ENCODE peak calls at places on chromosomes 5 and 9, in six cellular contexts. A is IMR-90, X is H9, C is neuronal stem cell, H is mesenchymal stem cell, D is H1. M is an unnamed sample.

GRCh38 chr9:18474778-18475177 is 825 bp downstream of the ADAMTSL1 start:
- DNase-seq in A (peak), X (no peak), C (no peak), H (no peak), D (no peak), M (no peak)

GRCh38 chr5:102600964-102601363 is 102.2 kb upstream of the SLCO6A1 start:
- DNase-seq in A (peak), X (no peak), C (no peak), H (peak), D (no peak), M (no peak)

GRCh38 chr5:6394429-6395101 is 16.2 kb upstream of the MED10 start:
- DNase-seq in A (no peak), X (no peak), C (no peak), H (no peak), D (no peak), M (no peak)

GRCh38 chr9:98873535-98874432 is 66.3 kb downstream of the GALNT12 start:
- DNase-seq in A (no peak), X (no peak), C (no peak), H (no peak), D (no peak), M (peak)

GRCh38 chr5:138843789-138844461 is 31.2 kb downstream of the LRRTM2 start:
- DNase-seq in A (peak), X (no peak), C (no peak), H (no peak), D (no peak), M (no peak)

GRCh38 chr5:181152406-181152805 is 5.0 kb downstream of the OR2V2 start:
- DNase-seq in A (peak), X (no peak), C (no peak), H (peak), D (no peak), M (no peak)

GRCh38 chr9:120701248-120701647 is 13.0 kb downstream of the MEGF9 start:
- DNase-seq in A (no peak), X (no peak), C (no peak), H (no peak), D (no peak), M (no peak)

GRCh38 chr9:114968710-114969109 is 38.3 kb upstream of the TNFSF8 start:
- DNase-seq in A (peak), X (no peak), C (no peak), H (peak), D (no peak), M (no peak)

GRCh38 chr9:97304586-97304985 is 2.9 kb upstream of the CCDC180 start:
- DNase-seq in A (no peak), X (no peak), C (no peak), H (no peak), D (no peak), M (no peak)

GRCh38 chr5:71693828-71694427 is 25.1 kb upstream of the CARTPT start:
- DNase-seq in A (no peak), X (peak), C (no peak), H (peak), D (no peak), M (no peak)

GRCh38 chr9:21141427-21141882 is at the start of gene IFNW1:
- DNase-seq in A (no peak), X (no peak), C (no peak), H (no peak), D (no peak), M (no peak)

GRCh38 chr9:8733096-8733954 is 933.7 kb upstream of the DMAC1 start:
- DNase-seq in A (no peak), X (peak), C (peak), H (peak), D (no peak), M (no peak)

GRCh38 chr9:13295556-13295955 is 16.1 kb upstream of the MPDZ start:
- DNase-seq in A (no peak), X (no peak), C (no peak), H (peak), D (no peak), M (no peak)

GRCh38 chr5:31987985-31988710 is 186.0 kb downstream of the GOLPH3 start:
- DNase-seq in A (peak), X (no peak), C (no peak), H (peak), D (no peak), M (peak)

GRCh38 chr5:81633916-81634315 is 117.0 kb downstream of the SSBP2 start:
- DNase-seq in A (no peak), X (no peak), C (no peak), H (no peak), D (no peak), M (no peak)

GRCh38 chr9:121369595-121370265 is at the start of gene STOM:
- DNase-seq in A (peak), X (no peak), C (no peak), H (peak), D (no peak), M (no peak)

GRCh38 chr5:158819840-158820620 is 279.7 kb downstream of the EBF1 start:
- DNase-seq in A (peak), X (no peak), C (no peak), H (peak), D (no peak), M (no peak)

GRCh38 chr5:170533383-170533782 is 29.6 kb downstream of the KCNIP1 start:
- DNase-seq in A (no peak), X (no peak), C (no peak), H (no peak), D (no peak), M (no peak)

GRCh38 chr9:91777437-91777836 is 172.6 kb downstream of the ROR2 start:
- DNase-seq in A (peak), X (no peak), C (no peak), H (peak), D (no peak), M (no peak)

GRCh38 chr9:17962747-17963146 is 383.9 kb downstream of the SH3GL2 start:
- DNase-seq in A (no peak), X (no peak), C (no peak), H (no peak), D (no peak), M (no peak)

GRCh38 chr5:55324815-55325418 is 17.1 kb downstream of the MTREX start:
- DNase-seq in A (peak), X (no peak), C (no peak), H (peak), D (no peak), M (no peak)

GRCh38 chr9:37920471-37921167 is 16.7 kb upstream of the SLC25A51 start:
- DNase-seq in A (no peak), X (peak), C (peak), H (no peak), D (no peak), M (no peak)

GRCh38 chr9:108919517-108919916 is 14.4 kb downstream of the ELP1 start:
- DNase-seq in A (no peak), X (no peak), C (no peak), H (no peak), D (no peak), M (no peak)

GRCh38 chr5:66285343-66285942 is 141.3 kb downstream of the SREK1 start:
- DNase-seq in A (no peak), X (no peak), C (no peak), H (no peak), D (no peak), M (no peak)

GRCh38 chr9:1837453-1838084 is 177.6 kb upstream of the SMARCA2 start:
- DNase-seq in A (peak), X (peak), C (peak), H (no peak), D (peak), M (peak)

GRCh38 chr9:4299006-4299795 is 667 bp downstream of the GLIS3 start:
- DNase-seq in A (peak), X (peak), C (peak), H (peak), D (no peak), M (peak)

GRCh38 chr9:114611516-114612271 is 603 bp downstream of the TMEM268 start:
- DNase-seq in A (peak), X (peak), C (no peak), H (peak), D (no peak), M (peak)

GRCh38 chr5:65034029-65034781 is 265.5 kb downstream of the CWC27 start:
- DNase-seq in A (no peak), X (no peak), C (no peak), H (no peak), D (no peak), M (no peak)

GRCh38 chr9:37972346-37972745 is 68.4 kb upstream of the SLC25A51 start:
- DNase-seq in A (peak), X (no peak), C (no peak), H (no peak), D (no peak), M (peak)

GRCh38 chr9:119284587-119285337 is 84.5 kb downstream of the BRINP1 start:
- DNase-seq in A (no peak), X (no peak), C (no peak), H (no peak), D (no peak), M (no peak)

GRCh38 chr9:77927265-77927664 is 104.3 kb downstream of the GNAQ start:
- DNase-seq in A (peak), X (no peak), C (no peak), H (peak), D (no peak), M (no peak)

GRCh38 chr9:136656339-136656738 is 6.4 kb upstream of the EGFL7 start:
- DNase-seq in A (no peak), X (no peak), C (no peak), H (no peak), D (no peak), M (no peak)

GRCh38 chr5:57653636-57654290 is 171.2 kb upstream of the ACTBL2 start:
- DNase-seq in A (no peak), X (no peak), C (no peak), H (no peak), D (no peak), M (no peak)

GRCh38 chr5:54669845-54670635 is 152.5 kb downstream of the SNX18 start:
- DNase-seq in A (peak), X (no peak), C (no peak), H (no peak), D (no peak), M (no peak)

GRCh38 chr5:112776301-112776856 is 38.7 kb downstream of the APC start:
- DNase-seq in A (peak), X (no peak), C (no peak), H (peak), D (no peak), M (peak)

GRCh38 chr5:112784726-112785125 is 47.0 kb downstream of the APC start:
- DNase-seq in A (peak), X (no peak), C (no peak), H (peak), D (no peak), M (peak)

DNA sequence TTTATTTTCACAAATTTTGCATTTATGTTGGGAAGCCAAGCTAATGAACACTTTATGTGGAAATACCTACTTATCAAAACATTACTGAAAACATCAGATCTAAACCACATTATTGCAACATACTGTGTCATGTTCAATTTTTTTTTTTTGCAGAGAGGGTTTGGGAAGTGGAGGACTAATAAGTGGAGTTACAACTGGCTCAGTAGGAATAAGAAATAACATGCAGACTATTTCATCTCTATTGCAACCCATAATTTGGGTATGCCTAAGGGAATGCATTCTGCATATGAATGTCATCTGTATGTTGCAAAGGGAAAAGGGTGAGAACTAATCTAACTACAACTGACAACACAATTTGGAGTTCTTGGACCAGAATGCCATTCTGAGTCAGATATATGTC is 41.8 kb downstream of the APC start:
- DNase-seq in A (peak), X (no peak), C (no peak), H (peak), D (no peak), M (no peak)
- H4K91ac ChIP-seq in A (no peak), X (no peak), C (no peak), H (no peak), D (no peak), M (no peak)

GRCh38 chr5:111017731-111018130 is 53.8 kb upstream of the TSLP start:
- DNase-seq in A (peak), X (no peak), C (no peak), H (no peak), D (no peak), M (no peak)
- H4K91ac ChIP-seq in A (no peak), X (no peak), C (no peak), H (no peak), D (no peak), M (no peak)

GRCh38 chr5:137392261-137392660 is 106.9 kb downstream of the SPOCK1 start:
- DNase-seq in A (no peak), X (no peak), C (no peak), H (no peak), D (no peak), M (peak)
- H4K91ac ChIP-seq in A (no peak), X (no peak), C (no peak), H (no peak), D (no peak), M (no peak)

GRCh38 chr5:179280095-179280490 is 65.2 kb downstream of the ADAMTS2 start:
- DNase-seq in A (no peak), X (no peak), C (no peak), H (no peak), D (no peak), M (no peak)
- H4K91ac ChIP-seq in A (no peak), X (no peak), C (no peak), H (peak), D (no peak), M (no peak)

GRCh38 chr9:26324787-26325186 is 567.8 kb downstream of the CAAP1 start:
- DNase-seq in A (peak), X (no peak), C (no peak), H (peak), D (no peak), M (no peak)

GRCh38 chr9:26321935-26322334 is 570.7 kb downstream of the CAAP1 start:
- DNase-seq in A (no peak), X (no peak), C (no peak), H (no peak), D (no peak), M (no peak)

GRCh38 chr9:26319859-26320258 is 572.7 kb downstream of the CAAP1 start:
- DNase-seq in A (no peak), X (no peak), C (no peak), H (no peak), D (no peak), M (no peak)
- H4K91ac ChIP-seq in A (no peak), X (no peak), C (no peak), H (no peak), D (no peak), M (no peak)

DNA sequence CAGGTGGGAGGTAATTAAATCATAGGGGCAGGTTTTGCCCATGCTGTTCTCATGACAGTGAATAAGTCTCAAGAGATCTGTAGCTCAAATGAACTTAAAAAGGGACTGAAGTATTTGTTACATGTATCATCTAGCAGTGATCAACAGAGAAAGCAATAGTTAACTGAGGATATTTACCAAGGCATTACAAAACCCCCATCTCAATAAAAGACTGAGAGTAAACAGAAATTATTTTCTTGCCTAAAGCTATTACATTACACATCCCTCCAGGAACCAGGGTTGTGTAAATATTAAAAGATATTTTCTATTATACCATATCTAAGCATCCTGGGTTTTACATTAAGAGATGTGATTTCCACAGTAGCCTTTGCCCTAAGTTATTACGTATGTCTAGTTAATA is 169.9 kb downstream of the CTNND2 start:
- DNase-seq in A (no peak), X (no peak), C (no peak), H (no peak), D (no peak), M (no peak)
- H4K91ac ChIP-seq in A (no peak), X (no peak), C (no peak), H (no peak), D (no peak), M (no peak)

GRCh38 chr5:160039810-160040470 is 31.0 kb downstream of the TTC1 start:
- DNase-seq in A (peak), X (no peak), C (no peak), H (peak), D (no peak), M (peak)
- H4K91ac ChIP-seq in A (no peak), X (no peak), C (no peak), H (no peak), D (no peak), M (no peak)

GRCh38 chr9:133468374-133468773 is 8.6 kb downstream of the CACFD1 start:
- DNase-seq in A (no peak), X (no peak), C (no peak), H (no peak), D (no peak), M (no peak)
- H4K91ac ChIP-seq in A (no peak), X (no peak), C (no peak), H (no peak), D (no peak), M (no peak)

DNA sequence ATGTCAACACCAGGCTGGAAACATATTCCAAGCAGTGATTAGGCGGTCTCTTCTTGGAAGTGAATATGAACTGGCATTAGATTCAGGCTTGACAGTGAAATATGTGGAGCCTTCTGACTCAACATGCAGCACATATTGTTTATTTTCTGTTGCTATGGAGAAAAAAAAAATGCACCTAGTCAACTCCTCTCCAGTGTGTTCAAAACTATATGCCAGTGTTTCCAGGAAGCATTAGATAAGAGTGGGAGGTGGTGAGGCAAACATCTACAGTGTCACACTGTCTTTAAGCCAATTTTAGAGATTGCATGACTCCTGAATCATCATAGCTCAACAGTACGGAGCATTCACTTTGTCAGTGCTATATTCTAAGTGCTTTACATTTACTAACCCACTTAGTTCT is 117.9 kb downstream of the HCN1 start:
- DNase-seq in A (no peak), X (no peak), C (no peak), H (peak), D (no peak), M (peak)
- H4K91ac ChIP-seq in A (no peak), X (no peak), C (no peak), H (no peak), D (no peak), M (no peak)

M was measured in trophoblast cell.